ENCODE peak calls at places on chromosomes 4 and X, in four cellular contexts. One of them, this sample, is unnamed. For H3K4me1, the result is how much of the 10 kb centered on the place peaks cover.

GRCh38 chrX:20362268-20363002 is 95.7 kb upstream of the RPS6KA3 start:
- DNase-seq in SK-N-SH: no peak
- DNase-seq in left lung: no peak
- DNase-seq in fibroblast of lung: peak
- DNase-seq in this sample: no peak

GRCh38 chr4:52037730-52038108 is 380 bp downstream of the SGCB start:
- DNase-seq in SK-N-SH: peak
- DNase-seq in left lung: peak
- DNase-seq in fibroblast of lung: peak
- DNase-seq in this sample: peak

GRCh38 chr4:158172196-158172557 is 648 bp downstream of the GASK1B start:
- DNase-seq in SK-N-SH: no peak
- DNase-seq in left lung: no peak
- DNase-seq in fibroblast of lung: peak
- DNase-seq in this sample: no peak

GRCh38 chr4:118141240-118141639 is 107.0 kb downstream of the NDST3 start:
- DNase-seq in SK-N-SH: no peak
- DNase-seq in left lung: no peak
- DNase-seq in fibroblast of lung: no peak
- DNase-seq in this sample: no peak

GRCh38 chrX:103756736-103757135 is 19.9 kb upstream of the PLP1 start:
- DNase-seq in SK-N-SH: no peak
- DNase-seq in left lung: no peak
- DNase-seq in fibroblast of lung: no peak
- DNase-seq in this sample: no peak

GRCh38 chrX:12709047-12709446 is 82.2 kb upstream of the PRPS2 start:
- DNase-seq in SK-N-SH: no peak
- DNase-seq in left lung: no peak
- DNase-seq in fibroblast of lung: no peak
- DNase-seq in this sample: no peak

GRCh38 chrX:10633722-10634121 is 13.3 kb upstream of the MID1 start:
- DNase-seq in SK-N-SH: no peak
- DNase-seq in left lung: no peak
- DNase-seq in fibroblast of lung: peak
- DNase-seq in this sample: no peak

GRCh38 chr4:145380123-145380522 is 101.5 kb upstream of the SMAD1 start:
- DNase-seq in SK-N-SH: no peak
- DNase-seq in left lung: no peak
- DNase-seq in fibroblast of lung: no peak
- DNase-seq in this sample: no peak

GRCh38 chr4:5448286-5448685 is 260.1 kb downstream of the EVC2 start:
- DNase-seq in SK-N-SH: no peak
- DNase-seq in left lung: no peak
- DNase-seq in fibroblast of lung: no peak
- DNase-seq in this sample: no peak

GRCh38 chr4:110904435-110905050 is 281.7 kb upstream of the PITX2 start:
- DNase-seq in SK-N-SH: no peak
- DNase-seq in left lung: no peak
- DNase-seq in fibroblast of lung: no peak
- DNase-seq in this sample: no peak

GRCh38 chrX:68917799-68918198 is 89.0 kb downstream of the EFNB1 start:
- DNase-seq in SK-N-SH: peak
- DNase-seq in left lung: no peak
- DNase-seq in fibroblast of lung: no peak
- DNase-seq in this sample: no peak

GRCh38 chrX:13432776-13433605 is 113.1 kb upstream of the ATXN3L start:
- DNase-seq in SK-N-SH: no peak
- DNase-seq in left lung: no peak
- DNase-seq in fibroblast of lung: peak
- DNase-seq in this sample: peak

GRCh38 chrX:71667328-71668247 is at the start of gene LOC101059915:
- DNase-seq in SK-N-SH: no peak
- DNase-seq in left lung: peak
- DNase-seq in fibroblast of lung: no peak
- DNase-seq in this sample: no peak

GRCh38 chrX:47643926-47644325 is 6.4 kb downstream of the ELK1 start:
- DNase-seq in SK-N-SH: no peak
- DNase-seq in left lung: no peak
- DNase-seq in fibroblast of lung: peak
- DNase-seq in this sample: no peak

GRCh38 chrX:122087353-122087752 is 1039.9 kb downstream of the GLUD2 start:
- DNase-seq in SK-N-SH: no peak
- DNase-seq in left lung: no peak
- DNase-seq in fibroblast of lung: no peak
- DNase-seq in this sample: no peak

GRCh38 chr4:84176061-84176460 is 323.0 kb downstream of the NKX6-1 start:
- DNase-seq in SK-N-SH: no peak
- DNase-seq in left lung: no peak
- DNase-seq in fibroblast of lung: no peak
- DNase-seq in this sample: no peak

GRCh38 chrX:131063613-131064012 is 5.5 kb downstream of the ARHGAP36 start:
- DNase-seq in SK-N-SH: peak
- DNase-seq in left lung: no peak
- DNase-seq in fibroblast of lung: no peak
- DNase-seq in this sample: no peak

GRCh38 chr4:86963697-86964096 is 28.9 kb downstream of the AFF1 start:
- DNase-seq in SK-N-SH: no peak
- DNase-seq in left lung: no peak
- DNase-seq in fibroblast of lung: no peak
- DNase-seq in this sample: no peak

GRCh38 chr4:86961605-86962295 is 26.9 kb downstream of the AFF1 start:
- DNase-seq in SK-N-SH: no peak
- DNase-seq in left lung: no peak
- DNase-seq in fibroblast of lung: peak
- DNase-seq in this sample: no peak

GRCh38 chr4:86960557-86960959 is 25.7 kb downstream of the AFF1 start:
- DNase-seq in SK-N-SH: no peak
- DNase-seq in left lung: no peak
- DNase-seq in fibroblast of lung: peak
- DNase-seq in this sample: no peak

GRCh38 chr4:86959588-86960500 is 25.0 kb downstream of the AFF1 start:
- DNase-seq in SK-N-SH: no peak
- DNase-seq in left lung: no peak
- DNase-seq in fibroblast of lung: no peak
- DNase-seq in this sample: no peak

DNA sequence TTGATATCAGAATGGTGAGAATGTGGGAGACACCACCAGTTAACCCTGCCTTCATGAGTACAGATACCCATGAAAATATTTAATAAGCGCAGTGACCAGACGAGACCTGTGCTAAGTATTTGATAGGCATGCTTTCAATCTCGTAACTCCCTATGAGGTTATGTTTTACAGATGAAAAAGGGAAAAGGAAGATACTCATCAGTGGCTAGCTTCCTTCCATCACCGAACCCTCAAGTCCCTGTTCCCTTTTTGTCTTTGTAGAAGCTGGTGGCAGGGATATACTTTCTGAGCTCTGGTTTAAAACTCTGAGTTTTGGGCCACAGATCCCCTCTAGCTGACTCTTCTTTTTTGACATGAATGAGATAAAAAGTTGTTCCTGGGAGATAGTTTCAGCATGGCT is 26.3 kb downstream of the AFF1 start:
- DNase-seq in SK-N-SH: no peak
- DNase-seq in left lung: no peak
- DNase-seq in fibroblast of lung: no peak
- DNase-seq in this sample: no peak
- H3K4me1 ChIP-seq in SK-N-SH: under half
- H3K4me1 ChIP-seq in left lung: under half
- H3K4me1 ChIP-seq in fibroblast of lung: under half
- H3K4me1 ChIP-seq in this sample: under half

DNA sequence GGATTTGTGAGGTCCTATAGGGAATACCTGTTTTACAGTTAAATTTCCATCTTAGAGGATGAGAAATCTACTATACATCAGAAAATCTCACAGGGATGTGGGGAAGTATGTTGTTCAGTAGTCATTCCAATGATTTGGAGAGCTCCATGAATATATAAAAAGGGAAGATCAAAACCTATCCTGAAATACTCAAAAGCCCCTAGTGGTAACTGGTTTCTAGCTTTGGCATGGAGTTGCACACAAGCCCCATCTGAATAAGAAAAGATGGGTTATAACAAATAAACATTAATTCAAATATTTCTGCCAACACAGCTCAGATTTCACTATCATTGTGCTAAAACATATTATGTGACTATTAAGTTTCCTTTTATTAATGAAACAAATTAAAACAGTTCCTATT is 101.6 kb downstream of the FBXO8 start:
- DNase-seq in SK-N-SH: no peak
- DNase-seq in left lung: no peak
- DNase-seq in fibroblast of lung: no peak
- DNase-seq in this sample: no peak
- H3K27ac ChIP-seq in SK-N-SH: no peak
- H3K27ac ChIP-seq in left lung: no peak
- H3K27ac ChIP-seq in fibroblast of lung: no peak
- H3K27ac ChIP-seq in this sample: no peak

DNA sequence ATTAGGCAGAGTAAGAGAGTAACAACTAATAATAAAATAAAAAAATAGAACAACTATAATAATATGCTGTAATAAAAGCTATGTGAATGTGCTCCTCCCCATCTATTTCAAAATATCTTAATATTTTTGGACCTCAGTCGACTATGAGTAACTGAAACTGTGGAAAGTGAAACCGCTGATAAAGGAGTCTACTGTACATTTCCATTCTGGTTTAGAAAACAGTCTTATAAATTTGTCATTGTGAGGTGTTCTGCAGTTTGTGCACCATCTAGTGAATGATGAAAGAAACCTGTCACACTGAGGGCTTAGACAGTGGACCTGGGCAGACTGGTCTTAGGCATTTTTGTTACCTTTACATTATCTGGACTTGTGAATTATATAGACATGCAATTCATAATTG is 42.0 kb downstream of the TMEM150C start:
- DNase-seq in SK-N-SH: no peak
- DNase-seq in left lung: no peak
- DNase-seq in fibroblast of lung: peak
- DNase-seq in this sample: no peak
- H3K4me3 ChIP-seq in SK-N-SH: no peak
- H3K4me3 ChIP-seq in left lung: no peak
- H3K4me3 ChIP-seq in fibroblast of lung: no peak
- H3K4me3 ChIP-seq in this sample: no peak

GRCh38 chr4:113677333-113677732 is 84.2 kb downstream of the CAMK2D start:
- DNase-seq in SK-N-SH: no peak
- DNase-seq in left lung: no peak
- DNase-seq in fibroblast of lung: no peak
- DNase-seq in this sample: no peak

GRCh38 chr4:113675731-113676707 is 85.5 kb downstream of the CAMK2D start:
- DNase-seq in SK-N-SH: no peak
- DNase-seq in left lung: no peak
- DNase-seq in fibroblast of lung: peak
- DNase-seq in this sample: no peak

GRCh38 chr4:113674251-113674650 is 87.3 kb downstream of the CAMK2D start:
- DNase-seq in SK-N-SH: no peak
- DNase-seq in left lung: no peak
- DNase-seq in fibroblast of lung: no peak
- DNase-seq in this sample: no peak

GRCh38 chr4:113673450-113673849 is 88.1 kb downstream of the CAMK2D start:
- DNase-seq in SK-N-SH: no peak
- DNase-seq in left lung: no peak
- DNase-seq in fibroblast of lung: no peak
- DNase-seq in this sample: no peak

GRCh38 chr4:113674733-113675132 is 86.8 kb downstream of the CAMK2D start:
- DNase-seq in SK-N-SH: no peak
- DNase-seq in left lung: no peak
- DNase-seq in fibroblast of lung: no peak
- DNase-seq in this sample: no peak
- H3K4me1 ChIP-seq in SK-N-SH: under half
- H3K4me1 ChIP-seq in left lung: under half
- H3K4me1 ChIP-seq in fibroblast of lung: under half
- H3K4me1 ChIP-seq in this sample: under half

GRCh38 chrX:40104649-40105015 is 6.9 kb upstream of the BCOR start:
- DNase-seq in SK-N-SH: peak
- DNase-seq in left lung: peak
- DNase-seq in fibroblast of lung: peak
- DNase-seq in this sample: peak
- H3K27ac ChIP-seq in SK-N-SH: no peak
- H3K27ac ChIP-seq in left lung: peak
- H3K27ac ChIP-seq in fibroblast of lung: no peak
- H3K27ac ChIP-seq in this sample: peak

DNA sequence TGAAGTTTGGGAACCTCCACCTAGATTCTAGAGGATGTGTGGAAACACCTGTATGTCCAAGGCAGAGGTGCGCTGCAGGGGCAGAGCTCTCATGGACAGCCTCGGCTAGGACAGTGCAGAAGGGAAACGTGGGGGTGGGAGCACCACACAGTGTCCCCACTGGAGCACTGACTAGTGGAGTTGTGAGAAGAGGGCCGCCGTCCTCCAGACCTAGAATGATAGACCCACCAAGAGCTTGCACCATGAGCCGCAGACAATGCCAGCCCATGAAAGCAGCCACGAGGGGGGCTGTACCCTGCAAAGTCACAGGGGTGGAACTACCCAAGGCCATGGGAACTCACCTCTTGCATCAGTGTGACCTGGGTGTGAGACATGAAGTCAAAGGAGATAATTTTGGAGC is 274.5 kb upstream of the FMR1 start:
- DNase-seq in SK-N-SH: no peak
- DNase-seq in left lung: no peak
- DNase-seq in fibroblast of lung: no peak
- DNase-seq in this sample: no peak
- H3K4me3 ChIP-seq in SK-N-SH: no peak
- H3K4me3 ChIP-seq in left lung: no peak
- H3K4me3 ChIP-seq in fibroblast of lung: no peak
- H3K4me3 ChIP-seq in this sample: no peak

This sample was measured in aorta.